ENCODE peak calls at places on chromosomes 16 and 17, in eight cellular contexts. F, H, X, L, M, B, U and O are unnamed samples.

GRCh38 chr16:25395528-25395927 is 137.9 kb upstream of the ZKSCAN2 start:
- DNase-seq in H (no peak), B (peak; percentile 13), L (no peak), F (no peak), U (no peak), X (no peak), M (no peak), O (no peak)

GRCh38 chr16:5526826-5527225 is 429.2 kb upstream of the EEF2KMT start:
- DNase-seq in M (no peak), L (no peak), X (no peak), U (no peak), B (no peak), H (no peak), F (no peak), O (no peak)

GRCh38 chr17:47741793-47742145 is 8.7 kb downstream of the TBX21 start:
- DNase-seq in F (no peak), M (no peak), U (no peak), B (no peak), X (no peak), L (no peak), H (no peak), O (no peak)

GRCh38 chr16:11422381-11423314 is 77.4 kb downstream of the RMI2 start:
- DNase-seq in U (no peak), F (no peak), X (no peak), H (no peak), L (no peak), B (no peak), M (no peak), O (no peak)

GRCh38 chr17:73895157-73895556 is 250.9 kb upstream of the SDK2 start:
- DNase-seq in B (no peak), X (no peak), F (no peak), M (no peak), U (no peak), L (no peak), H (no peak), O (no peak)

GRCh38 chr17:29131814-29132682 is 48.1 kb downstream of the MYO18A start:
- DNase-seq in M (peak; percentile 71), B (peak; percentile 60), L (no peak), H (no peak), F (no peak), U (no peak), X (no peak), O (no peak)

GRCh38 chr16:88299751-88300462 is 82.9 kb upstream of the ZNF469 start:
- DNase-seq in H (no peak), L (no peak), U (no peak), B (no peak), F (no peak), M (no peak), X (no peak), O (no peak)

GRCh38 chr17:77959216-77959925 is 868 bp downstream of the TNRC6C start:
- DNase-seq in H (no peak), X (no peak), M (peak; percentile 35), L (no peak), F (no peak), B (no peak), U (no peak), O (no peak)

GRCh38 chr16:57260294-57260929 is 15.4 kb downstream of the ARL2BP start:
- DNase-seq in X (peak; percentile 66), B (no peak), M (peak; percentile 77), L (no peak), H (no peak), F (no peak), U (no peak), O (no peak)

GRCh38 chr17:66541461-66542182 is 239.2 kb downstream of the PRKCA start:
- DNase-seq in M (no peak), F (peak; percentile 30), X (peak; percentile 84), L (no peak), U (no peak), B (peak; percentile 9), H (peak; percentile 40), O (no peak)

GRCh38 chr16:68539704-68540370 is 746 bp downstream of the ZFP90 start:
- DNase-seq in L (no peak), B (peak; percentile 5), F (no peak), X (peak; percentile 39), M (peak; percentile 34), H (no peak), U (no peak), O (no peak)

GRCh38 chr17:28110184-28110583 is 67.7 kb downstream of the NLK start:
- DNase-seq in B (no peak), H (no peak), X (no peak), U (no peak), L (no peak), M (no peak), F (no peak), O (no peak)

GRCh38 chr16:49739381-49739780 is 116.5 kb downstream of the ZNF423 start:
- DNase-seq in M (no peak), B (no peak), F (no peak), U (no peak), L (no peak), X (no peak), H (no peak), O (no peak)

GRCh38 chr17:22703786-22704441 is 1011.6 kb downstream of the KCNJ18 start:
- DNase-seq in L (no peak), H (no peak), X (no peak), B (peak; percentile 32), M (no peak), U (no peak), F (no peak), O (no peak)

GRCh38 chr17:70344356-70345060 is 175.2 kb downstream of the KCNJ2 start:
- DNase-seq in U (no peak), F (no peak), X (no peak), M (no peak), H (no peak), B (peak; percentile 66), L (no peak), O (no peak)

GRCh38 chr17:61389670-61390478 is 9.8 kb upstream of the TBX2 start:
- DNase-seq in U (no peak), X (peak; percentile 51), B (peak; percentile 59), H (no peak), L (no peak), F (no peak), M (peak; percentile 82), O (no peak)

GRCh38 chr17:61486135-61487120 is 34.2 kb downstream of the TBX4 start:
- DNase-seq in L (no peak), X (no peak), M (no peak), U (no peak), H (no peak), B (no peak), F (no peak), O (no peak)

GRCh38 chr16:7140899-7141298 is 191.7 kb upstream of the RBFOX1 start:
- DNase-seq in F (no peak), B (no peak), L (no peak), M (no peak), X (no peak), H (no peak), U (no peak), O (no peak)

GRCh38 chr17:65633988-65634387 is 72.5 kb upstream of the AXIN2 start:
- DNase-seq in M (no peak), B (no peak), X (no peak), U (no peak), L (no peak), F (no peak), H (no peak), O (no peak)

GRCh38 chr16:12539185-12539929 is 264.3 kb downstream of the CPPED1 start:
- DNase-seq in M (no peak), B (no peak), X (peak; percentile 93), L (no peak), H (no peak), F (peak; percentile 26), U (no peak), O (no peak)